ENCODE peak calls at places on chromosomes 16 and 17, in five cellular contexts. O is foreskin fibroblast, J is fibroblast of villous mesenchyme, T is neural crest cell, A is A549. U is an unnamed sample.

GRCh38 chr17:40086150-40087044 is 14.0 kb downstream of the NR1D1 start:
- DNase-seq in O (no peak), J (peak), T (peak), A (peak), U (peak)

GRCh38 chr17:80117491-80118401 is 16.4 kb downstream of the GAA start:
- DNase-seq in O (no peak), J (no peak), T (no peak), A (no peak), U (no peak)

GRCh38 chr17:66474810-66475497 is 172.5 kb downstream of the PRKCA start:
- DNase-seq in O (no peak), J (no peak), T (no peak), A (no peak), U (no peak)

GRCh38 chr17:12599185-12599920 is 66.3 kb upstream of the MYOCD start:
- DNase-seq in O (peak), J (no peak), T (no peak), A (no peak), U (no peak)

GRCh38 chr17:60333628-60334031 is 58.3 kb downstream of the USP32 start:
- DNase-seq in O (no peak), J (no peak), T (no peak), A (no peak), U (no peak)

GRCh38 chr17:19361975-19362292 is 589 bp downstream of the B9D1 start:
- DNase-seq in O (no peak), J (no peak), T (no peak), A (no peak), U (no peak)

GRCh38 chr17:80959330-80960036 is 32.2 kb upstream of the CHMP6 start:
- DNase-seq in O (peak), J (peak), T (no peak), A (no peak), U (no peak)

GRCh38 chr16:67336111-67336510 is 9.5 kb downstream of the LRRC36 start:
- DNase-seq in O (no peak), J (no peak), T (no peak), A (no peak), U (no peak)

GRCh38 chr16:1335211-1335971 is 1.9 kb downstream of the BAIAP3 start:
- DNase-seq in O (no peak), J (no peak), T (no peak), A (no peak), U (no peak)

GRCh38 chr16:66919569-66920472 is 1.1 kb upstream of the CDH16 start:
- DNase-seq in O (no peak), J (no peak), T (no peak), A (no peak), U (no peak)

GRCh38 chr16:88686062-88686438 is 257 bp downstream of the SNAI3 start:
- DNase-seq in O (no peak), J (no peak), T (no peak), A (no peak), U (no peak)

GRCh38 chr16:2019919-2020831 is 590 bp downstream of the NPW start:
- DNase-seq in O (no peak), J (no peak), T (no peak), A (no peak), U (peak)

GRCh38 chr17:8253801-8254200 is 4.7 kb downstream of the PFAS start:
- DNase-seq in O (no peak), J (peak), T (no peak), A (no peak), U (no peak)

GRCh38 chr17:36813357-36813756 is 123.9 kb upstream of the LHX1 start:
- DNase-seq in O (no peak), J (no peak), T (no peak), A (no peak), U (no peak)

GRCh38 chr17:10087333-10087732 is 111.1 kb downstream of the GAS7 start:
- DNase-seq in O (no peak), J (no peak), T (no peak), A (no peak), U (no peak)

GRCh38 chr16:56848056-56848936 is 16.7 kb upstream of the SLC12A3 start:
- DNase-seq in O (peak), J (peak), T (no peak), A (no peak), U (no peak)

GRCh38 chr17:6104956-6105355 is 34.8 kb downstream of the WSCD1 start:
- DNase-seq in O (no peak), J (no peak), T (no peak), A (no peak), U (no peak)

GRCh38 chr17:70629902-70630301 is 460.6 kb downstream of the KCNJ2 start:
- DNase-seq in O (no peak), J (no peak), T (no peak), A (peak), U (no peak)
- TF ChIP-seq CTCF in O (no peak), J (no peak), T (peak), A (peak), U (peak)

GRCh38 chr16:55294947-55295346 is 29.1 kb upstream of the IRX6 start:
- DNase-seq in O (peak), J (no peak), T (no peak), A (no peak), U (no peak)

GRCh38 chr16:55291847-55292246 is 32.2 kb upstream of the IRX6 start:
- DNase-seq in O (no peak), J (no peak), T (no peak), A (no peak), U (no peak)

GRCh38 chr16:55292491-55292890 is 31.5 kb upstream of the IRX6 start:
- DNase-seq in O (no peak), J (no peak), T (no peak), A (no peak), U (no peak)

GRCh38 chr16:55297062-55297909 is 26.7 kb upstream of the IRX6 start:
- DNase-seq in O (no peak), J (peak), T (no peak), A (no peak), U (no peak)

GRCh38 chr16:55294129-55294528 is 29.9 kb upstream of the IRX6 start:
- DNase-seq in O (no peak), J (no peak), T (no peak), A (no peak), U (no peak)
- TF ChIP-seq CTCF in O (no peak), J (no peak), T (peak), A (no peak), U (no peak)

GRCh38 chr17:61486135-61487120 is 34.2 kb downstream of the TBX4 start:
- DNase-seq in O (no peak), J (peak), T (peak), A (no peak), U (no peak)
- TF ChIP-seq CTCF in O (no peak), J (no peak), T (peak), A (no peak), U (peak)

GRCh38 chr17:58501451-58501850 is 13.0 kb downstream of the MTMR4 start:
- DNase-seq in O (no peak), J (no peak), T (no peak), A (no peak), U (no peak)
- TF ChIP-seq CTCF in O (no peak), J (no peak), T (no peak), A (no peak), U (no peak)

DNA sequence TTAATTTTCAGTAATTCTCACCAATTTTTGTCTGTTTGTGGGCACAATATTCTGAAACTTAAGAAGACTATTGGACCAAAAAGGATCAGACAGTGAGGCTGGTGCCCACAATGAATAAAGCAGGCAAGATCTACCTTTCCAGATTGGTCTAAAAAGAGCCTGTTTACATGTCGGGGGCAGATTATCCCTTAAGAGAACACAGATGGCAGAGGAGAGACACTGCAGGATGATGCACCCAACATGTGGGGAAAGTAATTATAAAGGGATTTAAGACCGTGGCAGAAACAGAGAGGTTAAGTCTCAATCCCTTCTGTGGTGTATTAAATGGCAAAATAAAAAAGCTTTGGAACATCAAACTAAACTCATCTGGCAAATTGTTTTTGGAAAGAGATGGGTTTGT is 331.8 kb upstream of the CDH11 start:
- DNase-seq in O (no peak), J (no peak), T (no peak), A (no peak), U (no peak)
- TF ChIP-seq CTCF in O (no peak), J (no peak), T (no peak), A (no peak), U (no peak)

GRCh38 chr17:1344521-1344920 is 55.5 kb downstream of the YWHAE start:
- DNase-seq in O (no peak), J (no peak), T (no peak), A (no peak), U (no peak)

GRCh38 chr17:1340371-1340770 is 59.7 kb downstream of the YWHAE start:
- DNase-seq in O (no peak), J (no peak), T (no peak), A (no peak), U (no peak)

GRCh38 chr17:1347681-1348318 is 52.2 kb downstream of the YWHAE start:
- DNase-seq in O (no peak), J (peak), T (no peak), A (no peak), U (no peak)

DNA sequence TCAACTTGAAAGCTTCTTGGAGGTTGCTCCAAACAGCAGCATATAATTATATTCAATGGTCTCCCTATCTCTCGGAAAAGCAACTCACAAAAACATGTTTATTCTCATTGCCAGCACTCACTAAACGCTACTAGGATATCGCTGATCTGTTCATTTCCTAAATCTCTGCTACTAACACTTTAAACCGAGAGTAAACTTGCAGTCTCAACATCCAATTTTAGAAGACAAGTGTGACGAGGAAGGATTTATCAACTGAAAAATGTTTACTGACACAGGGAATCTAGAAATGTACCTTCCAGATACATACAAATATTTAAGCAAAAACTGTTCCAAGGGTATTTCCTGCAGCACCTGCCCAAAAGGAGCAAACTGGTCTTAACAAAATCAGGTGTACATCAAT is 56.5 kb downstream of the YWHAE start:
- DNase-seq in O (no peak), J (no peak), T (no peak), A (no peak), U (no peak)
- TF ChIP-seq CTCF in O (no peak), J (no peak), T (no peak), A (no peak), U (no peak)

GRCh38 chr17:45948498-45948880 is 50.6 kb upstream of the STH start:
- DNase-seq in O (no peak), J (no peak), T (no peak), A (no peak), U (no peak)
- TF ChIP-seq CTCF in O (no peak), J (no peak), T (no peak), A (no peak), U (no peak)